ENCODE peak calls at places on chromosomes 1 and 21, in eight cellular contexts. One of them, this sample, is unnamed.

GRCh38 chr1:8763888-8764287 is 53.6 kb downstream of the RERE start:
- DNase-seq in IMR-90: peak; percentile 9
- DNase-seq in A673: peak; percentile 38
- DNase-seq in left lung: no peak
- DNase-seq in neural progenitor cell: peak; percentile 13
- DNase-seq in body of pancreas: peak; percentile 12
- DNase-seq in psoas muscle: no peak
- DNase-seq in ovary: no peak
- DNase-seq in this sample: no peak

GRCh38 chr1:209389258-209389657 is 194.3 kb upstream of the CAMK1G start:
- DNase-seq in IMR-90: peak; percentile 94
- DNase-seq in ovary: no peak
- DNase-seq in body of pancreas: no peak
- DNase-seq in psoas muscle: no peak
- DNase-seq in left lung: no peak
- DNase-seq in A673: no peak
- DNase-seq in neural progenitor cell: no peak
- DNase-seq in this sample: no peak

GRCh38 chr1:17538428-17539130 is 919 bp upstream of the ARHGEF10L start:
- DNase-seq in body of pancreas: peak; percentile 46
- DNase-seq in A673: peak; percentile 41
- DNase-seq in neural progenitor cell: peak; percentile 94
- DNase-seq in ovary: peak; percentile 46
- DNase-seq in left lung: no peak
- DNase-seq in psoas muscle: no peak
- DNase-seq in IMR-90: peak; percentile 44
- DNase-seq in this sample: no peak

GRCh38 chr1:203625623-203626189 is 926 bp upstream of the ATP2B4 start:
- DNase-seq in A673: peak; percentile 73
- DNase-seq in psoas muscle: no peak
- DNase-seq in ovary: no peak
- DNase-seq in IMR-90: no peak
- DNase-seq in left lung: no peak
- DNase-seq in body of pancreas: peak; percentile 56
- DNase-seq in neural progenitor cell: no peak
- DNase-seq in this sample: peak; percentile 56

GRCh38 chr21:41924355-41924754 is 29.5 kb downstream of the C2CD2 start:
- DNase-seq in left lung: no peak
- DNase-seq in ovary: no peak
- DNase-seq in psoas muscle: no peak
- DNase-seq in body of pancreas: no peak
- DNase-seq in A673: no peak
- DNase-seq in neural progenitor cell: no peak
- DNase-seq in IMR-90: peak; percentile 57
- DNase-seq in this sample: no peak

GRCh38 chr21:43211085-43212071 is 42.6 kb downstream of the CRYAA start:
- DNase-seq in ovary: peak; percentile 48
- DNase-seq in psoas muscle: peak; percentile 56
- DNase-seq in left lung: peak; percentile 83
- DNase-seq in neural progenitor cell: peak; percentile 60
- DNase-seq in A673: no peak
- DNase-seq in IMR-90: no peak
- DNase-seq in body of pancreas: peak; percentile 80
- DNase-seq in this sample: peak; percentile 55

GRCh38 chr1:221845650-221846371 is 103.9 kb upstream of the DUSP10 start:
- DNase-seq in left lung: no peak
- DNase-seq in A673: no peak
- DNase-seq in IMR-90: peak; percentile 94
- DNase-seq in psoas muscle: no peak
- DNase-seq in body of pancreas: peak; percentile 69
- DNase-seq in neural progenitor cell: no peak
- DNase-seq in ovary: no peak
- DNase-seq in this sample: peak; percentile 35

GRCh38 chr1:205583461-205584130 is 48.2 kb downstream of the ELK4 start:
- DNase-seq in ovary: no peak
- DNase-seq in neural progenitor cell: no peak
- DNase-seq in IMR-90: no peak
- DNase-seq in A673: no peak
- DNase-seq in psoas muscle: peak; percentile 24
- DNase-seq in body of pancreas: peak; percentile 0
- DNase-seq in left lung: no peak
- DNase-seq in this sample: no peak

GRCh38 chr1:84224905-84225304 is 76.6 kb upstream of the SAMD13 start:
- DNase-seq in neural progenitor cell: no peak
- DNase-seq in psoas muscle: peak; percentile 17
- DNase-seq in A673: no peak
- DNase-seq in ovary: no peak
- DNase-seq in left lung: no peak
- DNase-seq in IMR-90: no peak
- DNase-seq in body of pancreas: no peak
- DNase-seq in this sample: no peak

GRCh38 chr1:207020016-207020708 is 12.4 kb downstream of the C1orf116 start:
- DNase-seq in ovary: no peak
- DNase-seq in IMR-90: no peak
- DNase-seq in body of pancreas: no peak
- DNase-seq in A673: no peak
- DNase-seq in psoas muscle: no peak
- DNase-seq in left lung: no peak
- DNase-seq in neural progenitor cell: no peak
- DNase-seq in this sample: no peak

GRCh38 chr1:51231121-51231520 is 5.0 kb upstream of the RNF11 start:
- DNase-seq in psoas muscle: no peak
- DNase-seq in body of pancreas: no peak
- DNase-seq in neural progenitor cell: no peak
- DNase-seq in A673: no peak
- DNase-seq in left lung: no peak
- DNase-seq in IMR-90: peak; percentile 9
- DNase-seq in ovary: no peak
- DNase-seq in this sample: no peak

GRCh38 chr1:79974659-79975058 is 968.1 kb upstream of the ADGRL4 start:
- DNase-seq in IMR-90: no peak
- DNase-seq in psoas muscle: no peak
- DNase-seq in neural progenitor cell: peak; percentile 9
- DNase-seq in body of pancreas: no peak
- DNase-seq in left lung: no peak
- DNase-seq in ovary: no peak
- DNase-seq in A673: peak; percentile 4
- DNase-seq in this sample: no peak

GRCh38 chr1:192811594-192812239 is 2.9 kb downstream of the RGS2 start:
- DNase-seq in left lung: no peak
- DNase-seq in psoas muscle: no peak
- DNase-seq in body of pancreas: no peak
- DNase-seq in A673: no peak
- DNase-seq in IMR-90: peak; percentile 5
- DNase-seq in neural progenitor cell: no peak
- DNase-seq in ovary: no peak
- DNase-seq in this sample: no peak

GRCh38 chr1:51664412-51665240 is 47.7 kb downstream of the OSBPL9 start:
- DNase-seq in IMR-90: peak; percentile 73
- DNase-seq in psoas muscle: no peak
- DNase-seq in neural progenitor cell: no peak
- DNase-seq in ovary: no peak
- DNase-seq in body of pancreas: no peak
- DNase-seq in left lung: no peak
- DNase-seq in A673: no peak
- DNase-seq in this sample: no peak

GRCh38 chr1:180633092-180634045 is 1.5 kb downstream of the XPR1 start:
- DNase-seq in IMR-90: peak; percentile 57
- DNase-seq in left lung: no peak
- DNase-seq in ovary: no peak
- DNase-seq in A673: peak; percentile 8
- DNase-seq in body of pancreas: no peak
- DNase-seq in neural progenitor cell: no peak
- DNase-seq in psoas muscle: no peak
- DNase-seq in this sample: no peak

DNA sequence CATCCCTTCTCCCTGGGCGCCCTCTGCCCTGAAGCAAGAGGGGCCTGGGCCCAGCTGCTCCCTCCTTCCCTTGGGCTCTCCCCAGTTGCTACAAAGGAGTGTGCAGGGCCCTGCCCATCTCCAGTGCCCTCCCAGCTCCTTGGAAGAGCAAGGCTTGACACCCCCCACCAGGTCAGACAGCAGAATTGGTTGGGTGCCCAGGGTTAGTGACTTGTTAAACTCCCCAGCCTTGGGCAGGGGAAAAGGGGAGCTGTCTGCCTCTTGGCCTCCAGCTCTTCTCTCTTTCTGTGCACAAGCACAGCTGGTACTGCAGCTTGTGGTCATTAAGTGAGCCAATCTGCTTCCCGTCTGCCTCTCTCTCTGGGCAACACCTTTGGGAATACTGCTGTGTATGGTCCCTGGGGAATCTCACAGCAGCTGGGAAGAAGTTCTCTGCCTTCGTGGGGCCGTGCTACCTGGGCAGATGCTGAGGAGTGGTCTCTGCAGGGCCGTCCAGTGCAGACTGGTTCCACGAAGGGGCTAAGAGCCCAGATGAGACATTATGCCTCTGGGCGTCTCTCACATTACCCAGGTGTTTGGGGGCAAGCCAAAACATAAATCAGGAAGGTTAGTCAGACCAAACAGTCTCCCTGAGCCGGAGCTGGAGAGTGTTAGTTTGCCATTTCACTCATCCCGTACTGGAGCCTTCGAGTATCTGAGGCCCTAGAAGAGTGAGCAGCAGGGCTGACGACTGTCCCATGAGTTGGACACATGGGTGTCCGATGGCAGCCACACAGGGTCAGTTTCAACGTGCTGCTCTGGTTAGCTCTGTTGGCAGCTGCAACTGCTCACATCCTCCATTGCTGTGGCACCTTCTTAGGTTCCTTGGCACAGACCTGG is 37.3 kb downstream of the TMEM53 start:
- DNase-seq in neural progenitor cell: no peak
- DNase-seq in IMR-90: peak; percentile 25
- DNase-seq in psoas muscle: peak; percentile 59
- DNase-seq in body of pancreas: no peak
- DNase-seq in ovary: no peak
- DNase-seq in left lung: no peak
- DNase-seq in A673: no peak
- DNase-seq in this sample: no peak
- TF ChIP-seq CTCF in neural progenitor cell: no peak
- TF ChIP-seq CTCF in IMR-90: no peak
- TF ChIP-seq CTCF in psoas muscle: no peak
- TF ChIP-seq CTCF in body of pancreas: no peak
- TF ChIP-seq CTCF in ovary: no peak
- TF ChIP-seq CTCF in left lung: no peak
- TF ChIP-seq CTCF in A673: no peak
- TF ChIP-seq CTCF in this sample: no peak

DNA sequence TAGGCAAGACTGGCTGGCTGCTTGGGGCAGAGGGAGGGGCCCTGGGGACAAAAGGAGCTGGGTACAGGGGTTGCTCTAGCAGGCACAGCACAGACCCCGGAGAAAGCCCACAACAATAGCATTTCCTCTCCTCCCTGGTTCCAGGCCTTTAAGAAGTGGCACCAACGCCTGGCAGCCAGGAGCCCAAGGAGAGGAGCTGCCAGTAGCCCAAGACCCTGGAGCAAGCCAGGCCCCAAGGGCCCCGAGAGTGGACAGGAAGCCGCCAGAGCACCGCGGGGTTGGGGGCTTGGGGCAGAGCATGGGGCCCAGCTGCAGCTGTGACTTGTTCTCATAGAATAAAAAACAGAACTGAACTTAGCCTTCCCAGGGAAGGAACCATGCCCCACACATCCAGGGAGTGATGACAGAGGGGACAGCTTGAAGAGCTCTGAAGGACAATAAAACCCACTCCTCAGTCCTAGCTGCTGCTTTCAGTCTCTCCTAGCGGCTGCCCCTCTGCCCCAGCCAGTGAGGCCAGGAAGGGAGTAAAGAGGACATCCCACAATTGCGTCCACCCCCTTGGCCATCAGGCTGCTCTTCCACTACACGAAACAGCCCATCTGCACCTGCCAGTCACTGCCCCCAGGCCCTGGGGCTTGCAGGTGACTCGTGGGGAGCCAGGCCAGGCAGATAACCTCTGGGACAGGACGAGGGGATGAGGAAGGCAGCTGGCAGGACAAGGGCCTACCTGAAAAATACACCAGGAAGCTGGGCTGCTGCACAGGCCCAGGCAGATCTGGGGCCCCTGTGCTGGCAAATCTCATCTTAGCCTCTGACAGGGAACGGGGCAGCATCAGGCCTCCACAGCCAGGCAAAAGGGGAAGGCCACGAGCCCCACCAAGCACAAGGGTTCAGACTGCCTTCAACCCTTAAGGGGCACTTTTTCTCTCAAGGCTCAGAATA is 16.4 kb downstream of the MTHFR start:
- DNase-seq in neural progenitor cell: peak; percentile 1
- DNase-seq in psoas muscle: no peak
- DNase-seq in IMR-90: no peak
- DNase-seq in body of pancreas: no peak
- DNase-seq in A673: no peak
- DNase-seq in left lung: peak; percentile 77
- DNase-seq in ovary: peak; percentile 47
- DNase-seq in this sample: no peak
- H3K4me1 ChIP-seq in neural progenitor cell: peaks cover 15% of the 10 kb centered on the region
- H3K4me1 ChIP-seq in psoas muscle: peaks cover 76% of the 10 kb centered on the region
- H3K4me1 ChIP-seq in IMR-90: peaks cover 39% of the 10 kb centered on the region
- H3K4me1 ChIP-seq in body of pancreas: peaks cover 61% of the 10 kb centered on the region
- H3K4me1 ChIP-seq in A673: no peaks in the 10 kb centered on the region
- H3K4me1 ChIP-seq in left lung: peaks cover 79% of the 10 kb centered on the region
- H3K4me1 ChIP-seq in ovary: peaks cover 36% of the 10 kb centered on the region
- H3K4me1 ChIP-seq in this sample: peaks cover 81% of the 10 kb centered on the region

DNA sequence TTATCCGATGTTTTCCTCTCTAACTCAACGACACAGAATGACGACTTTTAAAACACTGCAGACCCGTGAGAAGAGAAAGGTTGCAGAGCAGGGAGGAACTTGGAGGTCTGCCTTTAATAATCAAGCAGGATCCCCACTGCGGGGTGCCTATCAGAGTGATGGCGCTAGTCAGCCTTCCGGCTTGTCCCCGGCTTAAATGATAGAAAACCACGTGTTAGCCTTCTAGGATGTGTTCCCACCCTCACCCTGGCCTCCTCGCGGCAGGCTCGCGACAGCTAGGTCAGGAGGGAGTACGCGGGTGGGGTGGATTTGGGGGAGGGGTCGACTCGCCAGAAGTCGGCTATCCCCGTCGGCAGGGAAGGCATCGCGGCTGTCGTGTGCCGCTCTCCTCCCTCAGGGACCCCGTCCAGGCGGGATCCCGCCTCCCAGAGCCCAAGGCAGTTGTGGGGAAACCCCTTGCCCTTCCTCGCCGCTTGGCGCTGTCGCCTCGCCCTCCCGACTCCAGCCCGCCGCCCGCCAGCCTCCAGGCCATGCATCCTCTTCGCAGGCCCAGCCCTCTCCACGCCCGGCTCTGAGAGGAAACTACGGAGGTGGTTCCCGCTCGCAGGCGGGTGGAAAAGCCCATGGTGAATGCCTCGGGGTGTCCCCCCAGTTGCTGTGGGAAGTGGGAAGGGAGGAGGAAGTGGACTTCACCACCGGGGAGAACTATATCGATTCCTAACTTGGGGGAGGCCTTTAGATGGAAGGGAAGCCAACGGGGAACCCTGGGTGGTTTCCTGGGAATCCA is 1.1 kb upstream of the SMG7 start:
- DNase-seq in neural progenitor cell: peak; percentile 85
- DNase-seq in left lung: peak; percentile 94
- DNase-seq in body of pancreas: peak; percentile 65
- DNase-seq in IMR-90: peak; percentile 67
- DNase-seq in A673: peak; percentile 89
- DNase-seq in psoas muscle: peak; percentile 84
- DNase-seq in ovary: peak; percentile 82
- DNase-seq in this sample: no peak
- TF ChIP-seq CTCF in neural progenitor cell: peak; percentile 21
- TF ChIP-seq CTCF in left lung: peak; percentile 17
- TF ChIP-seq CTCF in body of pancreas: no peak
- TF ChIP-seq CTCF in IMR-90: peak; percentile 12
- TF ChIP-seq CTCF in A673: no peak
- TF ChIP-seq CTCF in psoas muscle: peak; percentile 4
- TF ChIP-seq CTCF in ovary: peak; percentile 23
- TF ChIP-seq CTCF in this sample: no peak

GRCh38 chr1:183632964-183633363 is 2.6 kb downstream of the ARPC5 start:
- DNase-seq in A673: no peak
- DNase-seq in psoas muscle: no peak
- DNase-seq in IMR-90: no peak
- DNase-seq in neural progenitor cell: no peak
- DNase-seq in body of pancreas: no peak
- DNase-seq in left lung: no peak
- DNase-seq in ovary: no peak
- DNase-seq in this sample: no peak
- H3K4me1 ChIP-seq in A673: peaks cover 25% of the 10 kb centered on the region
- H3K4me1 ChIP-seq in psoas muscle: peaks cover 35% of the 10 kb centered on the region
- H3K4me1 ChIP-seq in IMR-90: peaks cover 5% of the 10 kb centered on the region
- H3K4me1 ChIP-seq in neural progenitor cell: peaks cover 28% of the 10 kb centered on the region
- H3K4me1 ChIP-seq in body of pancreas: peaks cover 44% of the 10 kb centered on the region
- H3K4me1 ChIP-seq in left lung: peaks cover 70% of the 10 kb centered on the region
- H3K4me1 ChIP-seq in ovary: peaks cover 6% of the 10 kb centered on the region
- H3K4me1 ChIP-seq in this sample: peaks cover 71% of the 10 kb centered on the region